ENCODE peak calls at places on chromosomes 16 and 17, in nine cellular contexts. One of them, this sample, is unnamed.

GRCh38 chr17:28047806-28048205 is 5.3 kb downstream of the NLK start:
- DNase-seq in SK-N-SH: no peak
- DNase-seq in MM.1S: no peak
- DNase-seq in lung: no peak
- DNase-seq in HL-60: no peak
- DNase-seq in coronary artery: no peak
- DNase-seq in RWPE2: no peak
- DNase-seq in breast epithelium: no peak
- DNase-seq in A673: no peak
- DNase-seq in this sample: peak; percentile 65

GRCh38 chr17:8015236-8015956 is 13.0 kb downstream of the GUCY2D start:
- DNase-seq in SK-N-SH: no peak
- DNase-seq in MM.1S: no peak
- DNase-seq in lung: no peak
- DNase-seq in HL-60: no peak
- DNase-seq in coronary artery: peak; percentile 69
- DNase-seq in RWPE2: no peak
- DNase-seq in breast epithelium: no peak
- DNase-seq in A673: no peak
- DNase-seq in this sample: no peak

GRCh38 chr16:1494129-1494640 is 1.0 kb downstream of the TELO2 start:
- DNase-seq in SK-N-SH: peak; percentile 82
- DNase-seq in MM.1S: no peak
- DNase-seq in lung: no peak
- DNase-seq in HL-60: no peak
- DNase-seq in coronary artery: peak; percentile 84
- DNase-seq in RWPE2: peak; percentile 72
- DNase-seq in breast epithelium: no peak
- DNase-seq in A673: peak; percentile 57
- DNase-seq in this sample: peak; percentile 84

GRCh38 chr16:6753553-6753952 is 579.1 kb upstream of the RBFOX1 start:
- DNase-seq in SK-N-SH: no peak
- DNase-seq in MM.1S: no peak
- DNase-seq in lung: no peak
- DNase-seq in HL-60: no peak
- DNase-seq in coronary artery: no peak
- DNase-seq in RWPE2: no peak
- DNase-seq in breast epithelium: no peak
- DNase-seq in A673: no peak
- DNase-seq in this sample: no peak

GRCh38 chr17:19724501-19725420 is 8.4 kb upstream of the SLC47A2 start:
- DNase-seq in SK-N-SH: no peak
- DNase-seq in MM.1S: peak; percentile 57
- DNase-seq in lung: peak; percentile 47
- DNase-seq in HL-60: peak; percentile 57
- DNase-seq in coronary artery: no peak
- DNase-seq in RWPE2: peak; percentile 68
- DNase-seq in breast epithelium: peak; percentile 91
- DNase-seq in A673: no peak
- DNase-seq in this sample: peak; percentile 43

GRCh38 chr16:1884889-1885288 is 12.9 kb upstream of the MEIOB start:
- DNase-seq in SK-N-SH: no peak
- DNase-seq in MM.1S: no peak
- DNase-seq in lung: no peak
- DNase-seq in HL-60: no peak
- DNase-seq in coronary artery: no peak
- DNase-seq in RWPE2: no peak
- DNase-seq in breast epithelium: no peak
- DNase-seq in A673: no peak
- DNase-seq in this sample: no peak

GRCh38 chr16:87367556-87367955 is 16.0 kb downstream of the FBXO31 start:
- DNase-seq in SK-N-SH: peak; percentile 66
- DNase-seq in MM.1S: no peak
- DNase-seq in lung: no peak
- DNase-seq in HL-60: no peak
- DNase-seq in coronary artery: no peak
- DNase-seq in RWPE2: no peak
- DNase-seq in breast epithelium: no peak
- DNase-seq in A673: no peak
- DNase-seq in this sample: no peak

GRCh38 chr17:8020776-8021564 is 17.9 kb upstream of the ALOX15B start:
- DNase-seq in SK-N-SH: no peak
- DNase-seq in MM.1S: no peak
- DNase-seq in lung: no peak
- DNase-seq in HL-60: no peak
- DNase-seq in coronary artery: no peak
- DNase-seq in RWPE2: no peak
- DNase-seq in breast epithelium: no peak
- DNase-seq in A673: no peak
- DNase-seq in this sample: no peak

GRCh38 chr17:28901866-28902818 is 737 bp downstream of the DHRS13 start:
- DNase-seq in SK-N-SH: peak; percentile 83
- DNase-seq in MM.1S: peak; percentile 62
- DNase-seq in lung: peak; percentile 50
- DNase-seq in HL-60: peak; percentile 54
- DNase-seq in coronary artery: no peak
- DNase-seq in RWPE2: no peak
- DNase-seq in breast epithelium: no peak
- DNase-seq in A673: peak; percentile 67
- DNase-seq in this sample: no peak

GRCh38 chr17:45961206-45961605 is 37.8 kb upstream of the STH start:
- DNase-seq in SK-N-SH: no peak
- DNase-seq in MM.1S: no peak
- DNase-seq in lung: no peak
- DNase-seq in HL-60: no peak
- DNase-seq in coronary artery: no peak
- DNase-seq in RWPE2: no peak
- DNase-seq in breast epithelium: no peak
- DNase-seq in A673: no peak
- DNase-seq in this sample: no peak

GRCh38 chr17:29237476-29238132 is 9.1 kb upstream of the CRYBA1 start:
- DNase-seq in SK-N-SH: no peak
- DNase-seq in MM.1S: no peak
- DNase-seq in lung: no peak
- DNase-seq in HL-60: peak; percentile 45
- DNase-seq in coronary artery: no peak
- DNase-seq in RWPE2: no peak
- DNase-seq in breast epithelium: no peak
- DNase-seq in A673: no peak
- DNase-seq in this sample: peak; percentile 32

GRCh38 chr17:74877592-74878543 is 5.1 kb upstream of the FDXR start:
- DNase-seq in SK-N-SH: no peak
- DNase-seq in MM.1S: no peak
- DNase-seq in lung: no peak
- DNase-seq in HL-60: no peak
- DNase-seq in coronary artery: no peak
- DNase-seq in RWPE2: no peak
- DNase-seq in breast epithelium: no peak
- DNase-seq in A673: no peak
- DNase-seq in this sample: no peak

GRCh38 chr17:74874615-74875037 is 1.8 kb upstream of the FDXR start:
- DNase-seq in SK-N-SH: no peak
- DNase-seq in MM.1S: no peak
- DNase-seq in lung: no peak
- DNase-seq in HL-60: no peak
- DNase-seq in coronary artery: no peak
- DNase-seq in RWPE2: no peak
- DNase-seq in breast epithelium: no peak
- DNase-seq in A673: no peak
- DNase-seq in this sample: no peak

GRCh38 chr17:74875155-74875969 is 2.6 kb upstream of the FDXR start:
- DNase-seq in SK-N-SH: no peak
- DNase-seq in MM.1S: no peak
- DNase-seq in lung: no peak
- DNase-seq in HL-60: no peak
- DNase-seq in coronary artery: no peak
- DNase-seq in RWPE2: no peak
- DNase-seq in breast epithelium: no peak
- DNase-seq in A673: no peak
- DNase-seq in this sample: no peak

GRCh38 chr17:74873874-74874614 is 1.2 kb upstream of the FDXR start:
- DNase-seq in SK-N-SH: peak; percentile 68
- DNase-seq in MM.1S: no peak
- DNase-seq in lung: no peak
- DNase-seq in HL-60: no peak
- DNase-seq in coronary artery: no peak
- DNase-seq in RWPE2: no peak
- DNase-seq in breast epithelium: no peak
- DNase-seq in A673: no peak
- DNase-seq in this sample: no peak

GRCh38 chr17:74875970-74876593 is 3.3 kb upstream of the FDXR start:
- DNase-seq in SK-N-SH: no peak
- DNase-seq in MM.1S: no peak
- DNase-seq in lung: no peak
- DNase-seq in HL-60: no peak
- DNase-seq in coronary artery: no peak
- DNase-seq in RWPE2: no peak
- DNase-seq in breast epithelium: no peak
- DNase-seq in A673: no peak
- DNase-seq in this sample: peak; percentile 70
- H3K27ac ChIP-seq in SK-N-SH: no peak overlapping the region
- H3K27ac ChIP-seq in MM.1S: no peak overlapping the region
- H3K27ac ChIP-seq in lung: no peak overlapping the region
- H3K27ac ChIP-seq in HL-60: no peak overlapping the region
- H3K27ac ChIP-seq in coronary artery: no peak overlapping the region
- H3K27ac ChIP-seq in RWPE2: no peak overlapping the region
- H3K27ac ChIP-seq in breast epithelium: no peak overlapping the region
- H3K27ac ChIP-seq in A673: no peak overlapping the region
- H3K27ac ChIP-seq in this sample: no peak overlapping the region

GRCh38 chr17:4554997-4555799 is at the start of gene MYBBP1A:
- DNase-seq in SK-N-SH: peak; percentile 100
- DNase-seq in MM.1S: peak; percentile 98
- DNase-seq in lung: peak; percentile 98
- DNase-seq in HL-60: peak; percentile 83
- DNase-seq in coronary artery: peak; percentile 95
- DNase-seq in RWPE2: peak; percentile 94
- DNase-seq in breast epithelium: peak; percentile 92
- DNase-seq in A673: peak; percentile 98
- DNase-seq in this sample: peak; percentile 99

GRCh38 chr17:4556996-4557395 is 1.8 kb upstream of the MYBBP1A start:
- DNase-seq in SK-N-SH: no peak
- DNase-seq in MM.1S: no peak
- DNase-seq in lung: no peak
- DNase-seq in HL-60: no peak
- DNase-seq in coronary artery: no peak
- DNase-seq in RWPE2: no peak
- DNase-seq in breast epithelium: no peak
- DNase-seq in A673: no peak
- DNase-seq in this sample: no peak

GRCh38 chr17:4555863-4556646 is 871 bp upstream of the MYBBP1A start:
- DNase-seq in SK-N-SH: peak; percentile 64
- DNase-seq in MM.1S: no peak
- DNase-seq in lung: no peak
- DNase-seq in HL-60: no peak
- DNase-seq in coronary artery: no peak
- DNase-seq in RWPE2: peak; percentile 47
- DNase-seq in breast epithelium: no peak
- DNase-seq in A673: no peak
- DNase-seq in this sample: no peak

GRCh38 chr17:4553669-4554068 is 1.5 kb downstream of the MYBBP1A start:
- DNase-seq in SK-N-SH: no peak
- DNase-seq in MM.1S: peak; percentile 3
- DNase-seq in lung: no peak
- DNase-seq in HL-60: no peak
- DNase-seq in coronary artery: no peak
- DNase-seq in RWPE2: no peak
- DNase-seq in breast epithelium: no peak
- DNase-seq in A673: no peak
- DNase-seq in this sample: no peak

GRCh38 chr17:4554441-4554996 is 665 bp downstream of the MYBBP1A start:
- DNase-seq in SK-N-SH: no peak
- DNase-seq in MM.1S: no peak
- DNase-seq in lung: no peak
- DNase-seq in HL-60: no peak
- DNase-seq in coronary artery: no peak
- DNase-seq in RWPE2: peak; percentile 47
- DNase-seq in breast epithelium: no peak
- DNase-seq in A673: no peak
- DNase-seq in this sample: peak; percentile 69
- H3K27ac ChIP-seq in SK-N-SH: peak overlapping the region; percentile 66
- H3K27ac ChIP-seq in MM.1S: peak overlapping the region; percentile 25
- H3K27ac ChIP-seq in lung: no peak overlapping the region
- H3K27ac ChIP-seq in HL-60: peak overlapping the region; percentile 89
- H3K27ac ChIP-seq in coronary artery: no peak overlapping the region
- H3K27ac ChIP-seq in RWPE2: peak overlapping the region; percentile 26
- H3K27ac ChIP-seq in breast epithelium: peak overlapping the region; percentile 83
- H3K27ac ChIP-seq in A673: peak overlapping the region; percentile 66
- H3K27ac ChIP-seq in this sample: no peak overlapping the region

GRCh38 chr16:68078726-68079615 is 6.2 kb upstream of the NFATC3 start:
- DNase-seq in SK-N-SH: no peak
- DNase-seq in MM.1S: no peak
- DNase-seq in lung: no peak
- DNase-seq in HL-60: no peak
- DNase-seq in coronary artery: no peak
- DNase-seq in RWPE2: no peak
- DNase-seq in breast epithelium: no peak
- DNase-seq in A673: no peak
- DNase-seq in this sample: no peak
- H3K27ac ChIP-seq in SK-N-SH: no peak overlapping the region
- H3K27ac ChIP-seq in MM.1S: no peak overlapping the region
- H3K27ac ChIP-seq in lung: no peak overlapping the region
- H3K27ac ChIP-seq in HL-60: peak overlapping the region; percentile 78
- H3K27ac ChIP-seq in coronary artery: no peak overlapping the region
- H3K27ac ChIP-seq in RWPE2: no peak overlapping the region
- H3K27ac ChIP-seq in breast epithelium: peak overlapping the region; percentile 56
- H3K27ac ChIP-seq in A673: no peak overlapping the region
- H3K27ac ChIP-seq in this sample: no peak overlapping the region

DNA sequence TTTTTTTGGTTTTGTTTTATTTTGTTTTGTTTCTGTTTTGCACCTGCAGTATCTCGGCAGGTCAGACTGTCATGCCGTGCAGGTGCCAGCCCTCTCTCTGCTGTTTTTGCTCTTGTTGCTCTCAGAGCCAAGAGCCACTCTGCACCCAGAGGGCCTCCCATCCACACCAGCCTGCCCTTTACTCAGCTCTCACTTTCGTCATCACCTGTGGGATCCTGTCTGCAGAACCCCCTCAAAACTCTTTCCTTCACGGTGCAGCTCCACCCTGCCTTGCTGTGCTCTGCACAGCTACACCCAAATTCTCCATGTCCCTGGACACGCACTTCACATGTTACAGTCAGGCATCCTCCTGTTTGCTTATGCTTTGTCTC is 2.6 kb downstream of the AOC3 start:
- DNase-seq in SK-N-SH: no peak
- DNase-seq in MM.1S: peak; percentile 87
- DNase-seq in lung: no peak
- DNase-seq in HL-60: no peak
- DNase-seq in coronary artery: no peak
- DNase-seq in RWPE2: no peak
- DNase-seq in breast epithelium: no peak
- DNase-seq in A673: no peak
- DNase-seq in this sample: no peak
- H3K27ac ChIP-seq in SK-N-SH: no peak overlapping the region
- H3K27ac ChIP-seq in MM.1S: peak overlapping the region; percentile 97
- H3K27ac ChIP-seq in lung: no peak overlapping the region
- H3K27ac ChIP-seq in HL-60: no peak overlapping the region
- H3K27ac ChIP-seq in coronary artery: peak overlapping the region; percentile 92
- H3K27ac ChIP-seq in RWPE2: no peak overlapping the region
- H3K27ac ChIP-seq in breast epithelium: no peak overlapping the region
- H3K27ac ChIP-seq in A673: no peak overlapping the region
- H3K27ac ChIP-seq in this sample: no peak overlapping the region

This sample was measured in endodermal cell.